ENCODE peak calls at places on chromosomes 13 and 19, in eight cellular contexts. One of them, this sample, is unnamed.

GRCh38 chr13:95100525-95101121 is 200.6 kb downstream of the ABCC4 start:
- DNase-seq in caudate nucleus: no peak
- DNase-seq in cardiac fibroblast: peak; percentile 91
- DNase-seq in left ventricle myocardium inferior: no peak
- DNase-seq in SHP77: peak; percentile 81
- DNase-seq in ELR: peak; percentile 94
- DNase-seq in stimulated activated CD8-positive, alpha-beta memory T cell treated with anti-CD3 and anti-CD28 coated beads, Interleukin-15, amount 100 ng/mL, for 24 hours: no peak
- DNase-seq in iPS DF 6.9: no peak
- DNase-seq in this sample: no peak

GRCh38 chr13:31556376-31556775 is 182.9 kb upstream of the RXFP2 start:
- DNase-seq in ELR: peak; percentile 81
- DNase-seq in left ventricle myocardium inferior: no peak
- DNase-seq in caudate nucleus: no peak
- DNase-seq in SHP77: no peak
- DNase-seq in cardiac fibroblast: peak; percentile 72
- DNase-seq in iPS DF 6.9: no peak
- DNase-seq in stimulated activated CD8-positive, alpha-beta memory T cell treated with anti-CD3 and anti-CD28 coated beads, Interleukin-15, amount 100 ng/mL, for 24 hours: no peak
- DNase-seq in this sample: no peak

GRCh38 chr19:47229674-47230121 is 1.3 kb downstream of the BBC3 start:
- DNase-seq in left ventricle myocardium inferior: no peak
- DNase-seq in iPS DF 6.9: no peak
- DNase-seq in cardiac fibroblast: no peak
- DNase-seq in stimulated activated CD8-positive, alpha-beta memory T cell treated with anti-CD3 and anti-CD28 coated beads, Interleukin-15, amount 100 ng/mL, for 24 hours: no peak
- DNase-seq in SHP77: no peak
- DNase-seq in caudate nucleus: no peak
- DNase-seq in ELR: peak; percentile 24
- DNase-seq in this sample: no peak

GRCh38 chr13:39336964-39337363 is 266.0 kb downstream of the LHFPL6 start:
- DNase-seq in left ventricle myocardium inferior: no peak
- DNase-seq in ELR: no peak
- DNase-seq in iPS DF 6.9: no peak
- DNase-seq in stimulated activated CD8-positive, alpha-beta memory T cell treated with anti-CD3 and anti-CD28 coated beads, Interleukin-15, amount 100 ng/mL, for 24 hours: no peak
- DNase-seq in SHP77: no peak
- DNase-seq in caudate nucleus: no peak
- DNase-seq in cardiac fibroblast: no peak
- DNase-seq in this sample: no peak

GRCh38 chr19:29364224-29364726 is 151.3 kb upstream of the UQCRFS1 start:
- DNase-seq in ELR: no peak
- DNase-seq in caudate nucleus: no peak
- DNase-seq in SHP77: no peak
- DNase-seq in stimulated activated CD8-positive, alpha-beta memory T cell treated with anti-CD3 and anti-CD28 coated beads, Interleukin-15, amount 100 ng/mL, for 24 hours: no peak
- DNase-seq in iPS DF 6.9: no peak
- DNase-seq in left ventricle myocardium inferior: no peak
- DNase-seq in cardiac fibroblast: no peak
- DNase-seq in this sample: no peak

GRCh38 chr19:38831142-38831605 is 420 bp downstream of the ECH1 start:
- DNase-seq in SHP77: peak; percentile 66
- DNase-seq in caudate nucleus: peak; percentile 44
- DNase-seq in iPS DF 6.9: no peak
- DNase-seq in ELR: peak; percentile 98
- DNase-seq in stimulated activated CD8-positive, alpha-beta memory T cell treated with anti-CD3 and anti-CD28 coated beads, Interleukin-15, amount 100 ng/mL, for 24 hours: no peak
- DNase-seq in cardiac fibroblast: peak; percentile 92
- DNase-seq in left ventricle myocardium inferior: peak; percentile 76
- DNase-seq in this sample: no peak

GRCh38 chr13:99916366-99917103 is 55.0 kb downstream of the ZIC5 start:
- DNase-seq in iPS DF 6.9: no peak
- DNase-seq in ELR: peak; percentile 79
- DNase-seq in SHP77: peak; percentile 87
- DNase-seq in stimulated activated CD8-positive, alpha-beta memory T cell treated with anti-CD3 and anti-CD28 coated beads, Interleukin-15, amount 100 ng/mL, for 24 hours: no peak
- DNase-seq in cardiac fibroblast: peak; percentile 82
- DNase-seq in left ventricle myocardium inferior: no peak
- DNase-seq in caudate nucleus: no peak
- DNase-seq in this sample: no peak

GRCh38 chr13:29774830-29775229 is 75.6 kb downstream of the UBL3 start:
- DNase-seq in SHP77: no peak
- DNase-seq in left ventricle myocardium inferior: no peak
- DNase-seq in iPS DF 6.9: no peak
- DNase-seq in cardiac fibroblast: no peak
- DNase-seq in ELR: no peak
- DNase-seq in stimulated activated CD8-positive, alpha-beta memory T cell treated with anti-CD3 and anti-CD28 coated beads, Interleukin-15, amount 100 ng/mL, for 24 hours: no peak
- DNase-seq in caudate nucleus: no peak
- DNase-seq in this sample: no peak

GRCh38 chr19:7159105-7159933 is 89.8 kb downstream of the ZNF557 start:
- DNase-seq in left ventricle myocardium inferior: peak; percentile 77
- DNase-seq in caudate nucleus: no peak
- DNase-seq in cardiac fibroblast: peak; percentile 93
- DNase-seq in ELR: peak; percentile 22
- DNase-seq in iPS DF 6.9: no peak
- DNase-seq in stimulated activated CD8-positive, alpha-beta memory T cell treated with anti-CD3 and anti-CD28 coated beads, Interleukin-15, amount 100 ng/mL, for 24 hours: no peak
- DNase-seq in SHP77: peak; percentile 84
- DNase-seq in this sample: no peak

GRCh38 chr19:18607222-18608101 is 863 bp upstream of the CRLF1 start:
- DNase-seq in left ventricle myocardium inferior: no peak
- DNase-seq in SHP77: no peak
- DNase-seq in iPS DF 6.9: no peak
- DNase-seq in cardiac fibroblast: no peak
- DNase-seq in ELR: peak; percentile 22
- DNase-seq in stimulated activated CD8-positive, alpha-beta memory T cell treated with anti-CD3 and anti-CD28 coated beads, Interleukin-15, amount 100 ng/mL, for 24 hours: no peak
- DNase-seq in caudate nucleus: no peak
- DNase-seq in this sample: no peak

GRCh38 chr19:52070496-52070895 is 21.9 kb upstream of the ZNF432 start:
- DNase-seq in SHP77: no peak
- DNase-seq in iPS DF 6.9: no peak
- DNase-seq in left ventricle myocardium inferior: no peak
- DNase-seq in stimulated activated CD8-positive, alpha-beta memory T cell treated with anti-CD3 and anti-CD28 coated beads, Interleukin-15, amount 100 ng/mL, for 24 hours: no peak
- DNase-seq in cardiac fibroblast: peak; percentile 91
- DNase-seq in ELR: peak; percentile 73
- DNase-seq in caudate nucleus: no peak
- DNase-seq in this sample: no peak